ENCODE peak calls at places on chromosomes 16 and 17, in four cellular contexts. S, U, L and R are unnamed samples.

GRCh38 chr17:80859004-80859941 is 132.4 kb upstream of the CHMP6 start:
- DNase-seq in S (peak; percentile 67), U (no peak), L (peak; percentile 97), R (peak; percentile 27)

GRCh38 chr17:82217530-82218204 is 5.0 kb upstream of the CCDC57 start:
- DNase-seq in L (peak; percentile 90), U (no peak), S (no peak), R (peak; percentile 94)

GRCh38 chr17:18966831-18967624 is 15.1 kb downstream of the SLC5A10 start:
- DNase-seq in U (peak; percentile 63), L (peak; percentile 52), S (peak; percentile 67), R (no peak)

GRCh38 chr16:75138636-75139035 is 9.7 kb upstream of the ZFP1 start:
- DNase-seq in U (no peak), S (peak; percentile 53), L (no peak), R (no peak)

GRCh38 chr17:58783380-58783779 is 27.7 kb downstream of the PPM1E start:
- DNase-seq in L (no peak), S (no peak), U (no peak), R (no peak)

GRCh38 chr17:11404431-11404830 is 163.4 kb downstream of the SHISA6 start:
- DNase-seq in U (no peak), L (no peak), S (no peak), R (no peak)

GRCh38 chr16:546909-547770 is 13.1 kb upstream of the PRR35 start:
- DNase-seq in L (peak; percentile 16), S (peak; percentile 85), U (no peak), R (no peak)

GRCh38 chr17:9021158-9021984 is at the start of gene NTN1:
- DNase-seq in S (peak; percentile 63), L (peak; percentile 13), U (peak; percentile 56), R (peak; percentile 21)

GRCh38 chr16:26413780-26414179 is 652.9 kb upstream of the C16orf82 start:
- DNase-seq in S (no peak), L (no peak), U (no peak), R (no peak)

GRCh38 chr16:10070591-10070990 is 111.6 kb downstream of the GRIN2A start:
- DNase-seq in S (no peak), U (no peak), L (no peak), R (no peak)

GRCh38 chr16:49336581-49336980 is 37.0 kb upstream of the C16orf78 start:
- DNase-seq in U (no peak), S (no peak), L (no peak), R (no peak)

GRCh38 chr17:17343896-17344506 is 40.8 kb downstream of the NT5M start:
- DNase-seq in U (no peak), S (peak; percentile 28), L (no peak), R (no peak)

GRCh38 chr17:59361916-59362810 is 30.7 kb downstream of the YPEL2 start:
- DNase-seq in S (no peak), U (no peak), L (peak; percentile 93), R (peak; percentile 91)

GRCh38 chr16:49921791-49922456 is 66.0 kb upstream of the ZNF423 start:
- DNase-seq in S (peak; percentile 89), L (peak; percentile 17), U (peak; percentile 67), R (peak; percentile 41)

GRCh38 chr17:57038486-57038885 is 46.6 kb upstream of the AKAP1 start:
- DNase-seq in S (no peak), L (no peak), U (no peak), R (no peak)

GRCh38 chr16:87365021-87365713 is 18.4 kb downstream of the FBXO31 start:
- DNase-seq in S (no peak), U (no peak), L (no peak), R (no peak)

GRCh38 chr17:17682293-17682736 is 1.1 kb downstream of the RAI1 start:
- DNase-seq in U (no peak), S (no peak), L (no peak), R (peak; percentile 52)

GRCh38 chr16:51577621-51578303 is 426.7 kb upstream of the SALL1 start:
- DNase-seq in S (peak; percentile 43), U (no peak), L (peak; percentile 15), R (peak; percentile 42)

GRCh38 chr17:58402047-58402446 is 15.3 kb downstream of the RNF43 start:
- DNase-seq in L (no peak), U (no peak), S (no peak), R (peak; percentile 13)

GRCh38 chr16:29028457-29029167 is 43.8 kb downstream of the LAT start:
- DNase-seq in L (no peak), S (no peak), U (no peak), R (no peak)
- H3K4me2 ChIP-seq in L (peak overlapping the region; percentile 57), S (no peak overlapping the region), U (peak overlapping the region; percentile 19), R (no peak overlapping the region)

DNA sequence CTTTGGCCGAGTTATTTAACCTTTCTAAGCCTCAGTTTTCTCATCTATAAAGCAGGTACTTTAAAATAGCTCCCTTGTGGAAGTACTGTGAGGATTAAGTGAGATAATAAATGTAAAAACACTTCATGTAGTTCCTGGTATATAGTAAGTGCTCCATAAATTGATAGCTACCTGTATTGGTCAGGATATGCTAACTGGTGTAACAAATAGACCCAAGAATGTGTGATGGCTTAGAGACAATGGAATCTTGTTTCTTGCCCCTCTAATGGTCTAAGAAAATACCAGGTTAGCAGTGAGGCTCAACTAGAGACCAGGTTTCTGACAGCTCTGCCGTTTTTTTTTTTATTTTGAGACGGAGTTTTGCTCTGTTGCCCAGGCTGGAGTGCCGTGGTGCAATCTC is 29.8 kb downstream of the CCR7 start:
- DNase-seq in L (no peak), U (no peak), S (no peak), R (no peak)
- H3K4ac ChIP-seq in L (peak overlapping the region; percentile 99), U (no peak overlapping the region), S (no peak overlapping the region), R (no peak overlapping the region)

GRCh38 chr17:4719146-4719545 is 8.7 kb downstream of the ARRB2 start:
- DNase-seq in U (no peak), S (no peak), L (no peak), R (no peak)
- H3K4me2 ChIP-seq in U (no peak overlapping the region), S (no peak overlapping the region), L (no peak overlapping the region), R (no peak overlapping the region)

DNA sequence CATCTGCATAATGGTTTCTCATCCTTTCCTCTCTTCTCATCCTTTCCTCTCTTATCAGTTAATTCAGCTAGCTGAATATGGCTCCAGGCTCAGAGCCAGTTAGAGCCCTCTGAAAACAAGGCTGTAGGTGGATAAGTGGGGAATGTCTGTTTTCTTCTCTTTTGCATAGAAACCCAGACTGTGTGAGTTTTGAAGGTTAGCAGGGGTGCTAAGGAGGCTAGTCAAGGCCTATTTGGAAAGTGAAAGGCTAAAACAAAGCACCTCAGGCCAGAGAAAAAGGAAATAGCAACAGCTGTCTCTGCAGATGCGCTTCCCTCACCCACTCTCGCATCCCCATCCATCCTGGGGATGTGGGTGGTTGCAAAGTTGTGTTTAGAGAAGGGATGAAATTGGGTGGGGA is 421.0 kb downstream of the SHISA9 start:
- DNase-seq in S (no peak), U (no peak), L (no peak), R (no peak)
- H3K4ac ChIP-seq in S (no peak overlapping the region), U (no peak overlapping the region), L (no peak overlapping the region), R (no peak overlapping the region)

DNA sequence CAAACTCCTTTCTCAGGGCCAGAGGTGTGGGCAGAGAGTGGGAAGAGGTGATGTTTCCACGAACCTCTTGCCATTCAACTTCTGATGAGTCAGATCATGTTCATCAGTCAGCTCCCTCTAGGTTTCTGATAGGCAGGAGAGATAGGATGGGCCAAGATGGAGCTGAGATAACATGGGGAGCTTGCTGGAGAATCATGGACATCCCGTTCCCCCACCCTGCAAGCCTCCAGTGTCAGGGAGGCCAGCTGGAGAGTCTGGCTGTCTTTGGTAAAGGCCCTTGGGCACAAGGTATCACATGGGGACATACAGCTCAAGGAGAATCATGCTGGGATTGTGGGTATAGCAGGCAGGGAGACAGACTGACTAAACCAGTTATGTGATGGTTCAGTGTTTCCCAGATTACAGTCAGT is 136.0 kb upstream of the IRX3 start:
- DNase-seq in L (no peak), S (no peak), U (no peak), R (no peak)
- H3K4me2 ChIP-seq in L (no peak overlapping the region), S (no peak overlapping the region), U (no peak overlapping the region), R (no peak overlapping the region)

DNA sequence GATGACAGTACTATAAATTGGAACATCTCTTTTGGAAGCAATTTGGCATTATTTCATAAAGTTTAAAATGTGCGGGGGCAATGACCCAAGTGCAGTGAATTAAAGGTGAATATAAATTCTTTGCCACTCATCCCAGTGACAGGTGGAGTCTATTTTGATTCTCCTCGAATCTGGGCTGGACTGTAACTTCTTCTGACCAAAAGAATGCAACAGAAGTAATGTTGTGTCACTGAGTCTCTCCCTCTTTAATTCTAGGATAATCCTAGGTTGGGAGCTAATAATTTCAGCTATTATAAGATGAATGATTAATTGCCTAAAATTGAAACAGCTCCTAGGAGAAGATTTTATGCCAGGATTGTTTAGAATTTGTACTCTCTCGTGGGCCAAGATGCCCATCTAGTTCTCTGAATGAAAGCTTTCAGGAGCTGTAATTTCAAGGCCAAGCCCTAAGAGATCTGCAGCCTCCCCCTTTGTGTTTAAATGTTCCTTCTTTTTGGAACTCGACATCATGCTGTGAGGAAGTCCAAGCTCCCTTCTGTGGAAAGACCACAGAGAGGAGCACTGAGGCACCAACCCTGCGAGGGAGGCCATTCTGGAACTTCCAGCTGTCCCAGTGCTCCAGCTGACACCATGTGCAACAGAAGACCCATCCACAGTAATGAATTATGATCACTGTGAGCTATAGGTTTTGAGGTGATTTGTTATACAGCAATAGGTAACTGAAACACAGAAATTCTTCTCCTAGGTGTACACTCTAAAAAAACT is 208.1 kb downstream of the COPRS start:
- DNase-seq in L (no peak), S (no peak), U (no peak), R (no peak)
- H3K4ac ChIP-seq in L (no peak overlapping the region), S (no peak overlapping the region), U (no peak overlapping the region), R (no peak overlapping the region)

GRCh38 chr16:47045023-47045422 is 71.5 kb upstream of the DNAJA2 start:
- DNase-seq in U (no peak), L (no peak), S (no peak), R (peak; percentile 6)
- H3K4me2 ChIP-seq in U (no peak overlapping the region), L (no peak overlapping the region), S (no peak overlapping the region), R (no peak overlapping the region)

GRCh38 chr17:49438439-49438861 is 23.8 kb upstream of the PHB1 start:
- DNase-seq in L (no peak), S (peak; percentile 52), U (peak; percentile 89), R (peak; percentile 15)
- H3K4ac ChIP-seq in L (no peak overlapping the region), S (no peak overlapping the region), U (no peak overlapping the region), R (no peak overlapping the region)